ENCODE peak calls at places on chromosomes 12 and 14, in ten cellular contexts. U, Z, I, C, J, B, Y, N, V and E are unnamed samples.

GRCh38 chr14:103161054-103161397 is 37.8 kb downstream of the TNFAIP2 start:
- DNase-seq in C (no peak), Z (no peak), U (no peak), V (no peak), B (no peak), N (peak; percentile 58), I (no peak), J (no peak), Y (no peak), E (no peak)

GRCh38 chr12:88017964-88018363 is 11.2 kb downstream of the C12orf50 start:
- DNase-seq in I (no peak), Y (no peak), N (no peak), Z (no peak), J (no peak), V (no peak), C (no peak), B (no peak), U (no peak), E (no peak)

GRCh38 chr14:77391441-77391840 is 14.3 kb downstream of the SAMD15 start:
- DNase-seq in I (no peak), Y (no peak), U (no peak), J (no peak), Z (no peak), C (no peak), N (no peak), B (no peak), V (no peak), E (no peak)

GRCh38 chr12:563899-564298 is 99.3 kb downstream of the NINJ2 start:
- DNase-seq in Z (no peak), J (no peak), Y (no peak), V (no peak), B (no peak), C (no peak), I (no peak), U (no peak), N (no peak), E (no peak)

GRCh38 chr12:2552000-2552399 is 242.8 kb upstream of the FKBP4 start:
- DNase-seq in Z (no peak), B (no peak), U (no peak), V (no peak), I (no peak), Y (no peak), N (no peak), C (no peak), J (no peak), E (no peak)

GRCh38 chr12:43551971-43552559 is at the start of gene ADAMTS20:
- DNase-seq in B (peak; percentile 34), V (no peak), C (peak; percentile 90), J (no peak), I (peak; percentile 43), N (peak; percentile 2), U (no peak), Y (no peak), Z (no peak), E (no peak)

GRCh38 chr12:52020539-52021336 is 14.0 kb downstream of the TAMALIN start:
- DNase-seq in N (peak; percentile 70), Y (no peak), V (no peak), C (peak; percentile 79), Z (peak; percentile 47), U (no peak), B (peak; percentile 74), J (peak; percentile 36), I (peak; percentile 64), E (no peak)

GRCh38 chr12:75457191-75457590 is 23.4 kb upstream of the GLIPR1 start:
- DNase-seq in B (peak; percentile 13), V (no peak), J (no peak), C (no peak), Z (no peak), Y (no peak), I (no peak), U (no peak), N (no peak), E (no peak)

GRCh38 chr14:100677152-100677924 is 49.4 kb upstream of the DLK1 start:
- DNase-seq in N (peak; percentile 67), I (peak; percentile 54), B (peak; percentile 70), Z (no peak), J (no peak), V (no peak), Y (no peak), C (no peak), U (peak; percentile 61), E (no peak)

GRCh38 chr14:71130491-71131179 is 223.4 kb downstream of the PCNX1 start:
- DNase-seq in B (peak; percentile 89), I (no peak), Y (no peak), Z (no peak), U (no peak), J (no peak), V (no peak), N (peak; percentile 85), C (no peak), E (no peak)

GRCh38 chr12:114674201-114675047 is 9.6 kb downstream of the TBX3 start:
- DNase-seq in J (no peak), I (no peak), Z (no peak), Y (no peak), V (no peak), B (peak; percentile 47), U (no peak), C (peak; percentile 27), N (no peak), E (no peak)

GRCh38 chr14:104978774-104979691 is 859 bp upstream of the AHNAK2 start:
- DNase-seq in C (no peak), Z (no peak), V (peak; percentile 13), Y (no peak), I (no peak), J (no peak), U (peak; percentile 38), B (no peak), N (no peak), E (no peak)

GRCh38 chr12:97943359-97943758 is 480.8 kb downstream of the RMST start:
- DNase-seq in V (no peak), B (no peak), Y (no peak), I (no peak), Z (no peak), U (no peak), J (no peak), C (no peak), N (no peak), E (no peak)

GRCh38 chr14:91318911-91319310 is 74.4 kb upstream of the GPR68 start:
- DNase-seq in N (no peak), I (no peak), U (no peak), V (no peak), Y (no peak), J (no peak), C (no peak), Z (no peak), B (no peak), E (no peak)

GRCh38 chr14:60179296-60179924 is 14.2 kb upstream of the DHRS7 start:
- DNase-seq in N (no peak), Y (peak; percentile 20), I (no peak), U (no peak), Z (no peak), C (no peak), J (no peak), B (no peak), V (no peak), E (no peak)

GRCh38 chr12:111102062-111102735 is 181.8 kb upstream of the MYL2 start:
- DNase-seq in B (no peak), Y (no peak), V (no peak), N (no peak), Z (no peak), J (no peak), U (no peak), C (no peak), I (no peak), E (no peak)

GRCh38 chr12:75954076-75954475 is 77.5 kb downstream of the PHLDA1 start:
- DNase-seq in N (peak; percentile 94), V (no peak), Z (no peak), J (no peak), C (no peak), B (peak; percentile 99), U (no peak), Y (peak; percentile 92), I (no peak), E (no peak)

GRCh38 chr14:52338282-52338681 is 24.2 kb downstream of the PTGER2 start:
- DNase-seq in J (no peak), V (no peak), C (no peak), I (no peak), Z (no peak), Y (no peak), N (peak; percentile 71), B (peak; percentile 46), U (no peak), E (no peak)

GRCh38 chr14:104040539-104040938 is 45.0 kb upstream of the ASPG start:
- DNase-seq in J (no peak), Y (no peak), Z (no peak), C (no peak), B (no peak), V (no peak), U (no peak), N (no peak), I (no peak), E (no peak)

GRCh38 chr12:104615048-104615561 is 158.4 kb downstream of the CHST11 start:
- DNase-seq in J (no peak), U (peak; percentile 78), V (peak; percentile 44), N (peak; percentile 63), B (peak; percentile 90), Z (no peak), I (no peak), Y (no peak), C (no peak), E (no peak)

GRCh38 chr14:47044841-47045240 is 393.3 kb upstream of the RPL10L start:
- DNase-seq in U (no peak), J (no peak), Z (no peak), V (no peak), I (no peak), N (no peak), Y (no peak), B (peak; percentile 42), C (peak; percentile 8), E (no peak)

GRCh38 chr14:51776102-51776894 is 84.1 kb upstream of the GNG2 start:
- DNase-seq in C (peak; percentile 62), B (peak; percentile 69), V (peak; percentile 57), Y (no peak), I (peak; percentile 80), J (peak; percentile 11), N (peak; percentile 86), Z (no peak), U (peak; percentile 54), E (no peak)

GRCh38 chr12:91406920-91407341 is 224.3 kb upstream of the DCN start:
- DNase-seq in V (peak; percentile 16), Y (no peak), B (peak; percentile 34), N (peak; percentile 5), C (no peak), U (no peak), Z (no peak), I (no peak), J (no peak), E (no peak)

GRCh38 chr12:116319316-116319715 is 41.8 kb upstream of the MED13L start:
- DNase-seq in B (no peak), J (no peak), Y (no peak), U (no peak), C (no peak), I (no peak), N (peak; percentile 43), V (no peak), Z (no peak), E (no peak)

GRCh38 chr12:55833056-55833455 is 3.7 kb upstream of the DNAJC14 start:
- DNase-seq in Z (no peak), U (no peak), J (no peak), Y (no peak), V (no peak), B (no peak), C (no peak), N (no peak), I (no peak), E (no peak)